ENCODE peak calls at places on chromosomes 11 and 22, in four cellular contexts. D is sigmoid colon, U is NAMALWA, B is LHCN-M2. R is an unnamed sample.

GRCh38 chr11:88087281-88087680 is 88.0 kb downstream of the RAB38 start:
- DNase-seq in D (no peak), U (no peak), B (no peak), R (no peak)

GRCh38 chr11:68471360-68472340 is 11.1 kb downstream of the PPP6R3 start:
- DNase-seq in D (no peak), U (no peak), B (peak), R (no peak)

GRCh38 chr22:30992565-30992964 is 23.5 kb downstream of the TUG1 start:
- DNase-seq in D (no peak), U (no peak), B (no peak), R (no peak)

GRCh38 chr11:32414925-32415324 is 20.4 kb downstream of the WT1 start:
- DNase-seq in D (no peak), U (no peak), B (no peak), R (no peak)

GRCh38 chr22:41411021-41411851 is 29.5 kb downstream of the TEF start:
- DNase-seq in D (peak), U (no peak), B (peak), R (no peak)

GRCh38 chr11:28715726-28716125 is 607.5 kb downstream of the METTL15 start:
- DNase-seq in D (no peak), U (no peak), B (no peak), R (no peak)

GRCh38 chr11:130476922-130477491 is 28.6 kb downstream of the ADAMTS15 start:
- DNase-seq in D (no peak), U (no peak), B (no peak), R (no peak)

GRCh38 chr22:45064313-45065268 is 54.8 kb upstream of the PHF21B start:
- DNase-seq in D (no peak), U (no peak), B (peak), R (peak)

GRCh38 chr11:17546240-17546639 is 819 bp upstream of the OTOG start:
- DNase-seq in D (no peak), U (no peak), B (no peak), R (no peak)

GRCh38 chr11:117498791-117499190 is 171.1 kb downstream of the CEP164 start:
- DNase-seq in D (no peak), U (no peak), B (no peak), R (no peak)

GRCh38 chr11:20015101-20015500 is 145.2 kb downstream of the DBX1 start:
- DNase-seq in D (no peak), U (no peak), B (peak), R (no peak)

GRCh38 chr22:23047742-23048141 is 22.6 kb upstream of the GNAZ start:
- DNase-seq in D (no peak), U (no peak), B (no peak), R (no peak)

GRCh38 chr11:26730711-26731460 is 9.0 kb upstream of the SLC5A12 start:
- DNase-seq in D (no peak), U (no peak), B (no peak), R (no peak)

GRCh38 chr11:127109796-127110195 is 109.2 kb upstream of the KIRREL3 start:
- DNase-seq in D (no peak), U (no peak), B (no peak), R (no peak)

GRCh38 chr11:29773656-29774264 is 243.1 kb downstream of the KCNA4 start:
- DNase-seq in D (no peak), U (no peak), B (no peak), R (no peak)

GRCh38 chr11:10938231-10938630 is 80.4 kb upstream of the ZBED5 start:
- DNase-seq in D (no peak), U (no peak), B (no peak), R (no peak)

GRCh38 chr11:19241260-19242183 is 777 bp upstream of the E2F8 start:
- DNase-seq in D (peak), U (peak), B (peak), R (peak)

R was measured in RPMI8226.